ENCODE peak calls at places on chromosomes 6 and 20, in six cellular contexts. W is T47D; Z is AG04449; I is activated naive CD8-positive, alpha-beta T cell treated with anti-CD3 and anti-CD28 coated beads, Interleukin-2, amount 10 ng/mL, durations not matched to agents 7 days and 5 days; M is ACHN; O is activated naive CD4-positive, alpha-beta T cell treated with Interleukin-2 at 50 U/mL for 16 hours. E is an unnamed sample.

GRCh38 chr6:92715991-92716390 is 703.4 kb downstream of the EPHA7 start:
- DNase-seq in W (no peak), O (no peak), M (no peak), I (no peak), Z (no peak), E (no peak)

GRCh38 chr6:76593668-76594067 is 521.2 kb upstream of the IMPG1 start:
- DNase-seq in Z (no peak), M (no peak), O (no peak), I (no peak), W (no peak), E (no peak)

GRCh38 chr6:146339716-146340115 is 203.9 kb upstream of the RAB32 start:
- DNase-seq in Z (no peak), M (peak; percentile 21), W (peak; percentile 3), I (no peak), O (no peak), E (no peak)

GRCh38 chr6:6851059-6851658 is 256.6 kb upstream of the RREB1 start:
- DNase-seq in O (no peak), W (no peak), I (no peak), M (peak; percentile 82), Z (peak; percentile 84), E (no peak)

GRCh38 chr20:531608-532007 is 12.0 kb downstream of the CSNK2A1 start:
- DNase-seq in I (no peak), M (peak; percentile 57), W (no peak), O (no peak), Z (no peak), E (no peak)

GRCh38 chr6:71582820-71583219 is 294.2 kb downstream of the OGFRL1 start:
- DNase-seq in Z (no peak), I (no peak), W (no peak), O (no peak), M (no peak), E (no peak)

GRCh38 chr6:74605942-74606341 is 599.9 kb downstream of the COL12A1 start:
- DNase-seq in W (no peak), M (no peak), O (no peak), I (no peak), Z (no peak), E (no peak)

GRCh38 chr6:89649682-89650081 is 11.1 kb upstream of the LYRM2 start:
- DNase-seq in O (no peak), W (no peak), I (no peak), M (no peak), Z (no peak), E (no peak)

GRCh38 chr6:35919085-35919826 is 1.6 kb downstream of the SRPK1 start:
- DNase-seq in O (no peak), M (no peak), W (no peak), I (no peak), Z (no peak), E (peak; percentile 45)

GRCh38 chr6:117829594-117830319 is 77.3 kb upstream of the SLC35F1 start:
- DNase-seq in Z (no peak), O (no peak), W (no peak), I (no peak), M (peak; percentile 35), E (peak; percentile 20)

GRCh38 chr6:30515967-30516753 is 26.9 kb downstream of the HLA-E start:
- DNase-seq in M (peak; percentile 86), Z (peak; percentile 59), I (peak; percentile 82), W (peak; percentile 78), O (peak; percentile 93), E (peak; percentile 84)

E was measured in GM20000.